ENCODE peak calls at places on chromosomes 16 and 17, in four cellular contexts. One of them, this sample, is unnamed.
A peak's percentile ranks its signal among the peaks of the same experiment; 100 is the strongest.

GRCh38 chr17:64253470-64253869 is 9.6 kb downstream of the TEX2 start:
- DNase-seq in IMR-90: no peak
- DNase-seq in nephron progenitor cell: no peak
- DNase-seq in B cell: no peak
- DNase-seq in this sample: no peak

GRCh38 chr17:16888413-16889087 is 83.4 kb downstream of the TNFRSF13B start:
- DNase-seq in nephron progenitor cell: no peak
- DNase-seq in IMR-90: no peak
- DNase-seq in B cell: no peak
- DNase-seq in this sample: no peak

GRCh38 chr16:87765473-87765775 is 362 bp downstream of the KLHDC4 start:
- DNase-seq in nephron progenitor cell: no peak
- DNase-seq in B cell: no peak
- DNase-seq in IMR-90: peak; percentile 7
- DNase-seq in this sample: peak; percentile 58

GRCh38 chr17:81221842-81222619 is 734 bp downstream of the CEP131 start:
- DNase-seq in IMR-90: no peak
- DNase-seq in nephron progenitor cell: peak; percentile 45
- DNase-seq in B cell: no peak
- DNase-seq in this sample: no peak

GRCh38 chr17:73474370-73474988 is 162.7 kb upstream of the CDC42EP4 start:
- DNase-seq in B cell: no peak
- DNase-seq in IMR-90: peak; percentile 39
- DNase-seq in nephron progenitor cell: no peak
- DNase-seq in this sample: peak; percentile 42

GRCh38 chr17:49513616-49514373 is 18.7 kb downstream of the NGFR start:
- DNase-seq in B cell: no peak
- DNase-seq in nephron progenitor cell: no peak
- DNase-seq in IMR-90: no peak
- DNase-seq in this sample: no peak

GRCh38 chr16:69217433-69217832 is 30.5 kb downstream of the SNTB2 start:
- DNase-seq in IMR-90: peak; percentile 89
- DNase-seq in nephron progenitor cell: no peak
- DNase-seq in B cell: no peak
- DNase-seq in this sample: no peak

GRCh38 chr16:83404261-83404660 is 403.5 kb upstream of the HSBP1 start:
- DNase-seq in B cell: no peak
- DNase-seq in nephron progenitor cell: no peak
- DNase-seq in IMR-90: no peak
- DNase-seq in this sample: no peak

GRCh38 chr17:73211745-73212144 is 18.9 kb downstream of the COG1 start:
- DNase-seq in IMR-90: no peak
- DNase-seq in nephron progenitor cell: no peak
- DNase-seq in B cell: no peak
- DNase-seq in this sample: peak; percentile 85

GRCh38 chr17:78427140-78427539 is 48.7 kb downstream of the PGS1 start:
- DNase-seq in B cell: no peak
- DNase-seq in IMR-90: no peak
- DNase-seq in nephron progenitor cell: no peak
- DNase-seq in this sample: no peak

GRCh38 chr17:76152580-76152979 is 11.5 kb upstream of the FOXJ1 start:
- DNase-seq in nephron progenitor cell: no peak
- DNase-seq in B cell: no peak
- DNase-seq in IMR-90: no peak
- DNase-seq in this sample: no peak

GRCh38 chr17:76154292-76154691 is 13.2 kb upstream of the FOXJ1 start:
- DNase-seq in IMR-90: peak; percentile 10
- DNase-seq in nephron progenitor cell: no peak
- DNase-seq in B cell: no peak
- DNase-seq in this sample: no peak

GRCh38 chr17:76154935-76155845 is 14.1 kb upstream of the FOXJ1 start:
- DNase-seq in IMR-90: no peak
- DNase-seq in nephron progenitor cell: no peak
- DNase-seq in B cell: no peak
- DNase-seq in this sample: no peak

GRCh38 chr17:76153202-76153601 is 12.2 kb upstream of the FOXJ1 start:
- DNase-seq in B cell: no peak
- DNase-seq in IMR-90: no peak
- DNase-seq in nephron progenitor cell: no peak
- DNase-seq in this sample: no peak

GRCh38 chr17:76153640-76154039 is 12.6 kb upstream of the FOXJ1 start:
- DNase-seq in B cell: no peak
- DNase-seq in nephron progenitor cell: no peak
- DNase-seq in IMR-90: peak; percentile 12
- DNase-seq in this sample: no peak
- TF ChIP-seq CTCF in B cell: no peak
- TF ChIP-seq CTCF in nephron progenitor cell: no peak
- TF ChIP-seq CTCF in IMR-90: peak; percentile 34
- TF ChIP-seq CTCF in this sample: no peak

DNA sequence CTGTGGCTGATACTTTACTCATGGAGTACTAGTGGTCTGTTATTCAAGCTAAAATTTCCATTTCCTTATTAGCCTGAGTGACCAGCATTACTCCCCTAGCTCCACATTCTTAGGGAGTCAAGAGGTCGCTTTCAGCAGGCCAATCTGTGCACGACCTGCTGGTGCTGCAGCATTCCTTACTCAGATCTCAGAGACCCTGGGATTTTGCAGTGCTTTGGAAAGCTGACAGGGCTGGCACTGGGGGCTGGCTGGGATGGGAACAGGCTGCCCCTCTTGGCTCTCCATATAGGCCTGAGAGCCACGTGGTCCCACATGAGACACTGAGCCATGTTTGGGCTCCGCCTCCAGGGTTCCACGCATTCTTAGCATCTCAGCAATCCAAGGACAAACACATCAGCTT is 254.7 kb upstream of the CACNG5 start:
- DNase-seq in IMR-90: peak; percentile 76
- DNase-seq in B cell: no peak
- DNase-seq in nephron progenitor cell: peak; percentile 43
- DNase-seq in this sample: no peak
- TF ChIP-seq CTCF in IMR-90: no peak
- TF ChIP-seq CTCF in B cell: no peak
- TF ChIP-seq CTCF in nephron progenitor cell: no peak
- TF ChIP-seq CTCF in this sample: no peak

GRCh38 chr17:35596530-35597233 is 9.6 kb downstream of the AP2B1 start:
- DNase-seq in nephron progenitor cell: peak; percentile 27
- DNase-seq in B cell: no peak
- DNase-seq in IMR-90: no peak
- DNase-seq in this sample: no peak
- TF ChIP-seq CTCF in nephron progenitor cell: peak; percentile 18
- TF ChIP-seq CTCF in B cell: no peak
- TF ChIP-seq CTCF in IMR-90: no peak
- TF ChIP-seq CTCF in this sample: no peak

DNA sequence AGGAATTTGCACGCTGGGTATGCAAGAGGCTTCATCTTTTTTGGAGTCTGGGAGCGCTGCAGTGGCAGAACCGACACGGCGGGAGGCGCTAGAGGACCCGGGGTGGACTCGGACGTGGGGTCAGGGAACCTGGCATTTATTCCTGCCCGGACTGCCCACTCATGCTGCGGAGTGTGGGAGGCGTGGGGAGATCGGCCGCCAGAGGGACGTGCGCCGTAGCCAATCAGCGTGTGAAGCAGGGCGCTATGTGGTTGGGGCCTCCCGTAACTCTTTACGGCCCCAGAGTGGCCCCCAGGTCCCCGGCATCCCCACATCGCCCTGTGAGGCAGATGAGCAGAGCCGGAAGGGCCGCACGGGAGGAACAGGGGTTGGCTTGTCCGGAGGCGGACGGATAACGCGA is 11.2 kb downstream of the FLYWCH2 start:
- DNase-seq in B cell: no peak
- DNase-seq in nephron progenitor cell: no peak
- DNase-seq in IMR-90: no peak
- DNase-seq in this sample: no peak
- TF ChIP-seq CTCF in B cell: no peak
- TF ChIP-seq CTCF in nephron progenitor cell: no peak
- TF ChIP-seq CTCF in IMR-90: no peak
- TF ChIP-seq CTCF in this sample: no peak

GRCh38 chr17:74686761-74687160 is 26.0 kb downstream of the CD300LF start:
- DNase-seq in IMR-90: no peak
- DNase-seq in nephron progenitor cell: no peak
- DNase-seq in B cell: no peak
- DNase-seq in this sample: no peak
- TF ChIP-seq CTCF in IMR-90: no peak
- TF ChIP-seq CTCF in nephron progenitor cell: no peak
- TF ChIP-seq CTCF in B cell: no peak
- TF ChIP-seq CTCF in this sample: no peak

GRCh38 chr16:2096853-2097620 is 38.7 kb downstream of the PKD1 start:
- DNase-seq in B cell: no peak
- DNase-seq in nephron progenitor cell: no peak
- DNase-seq in IMR-90: no peak
- DNase-seq in this sample: no peak

GRCh38 chr16:2102471-2102870 is 33.2 kb downstream of the PKD1 start:
- DNase-seq in B cell: no peak
- DNase-seq in IMR-90: no peak
- DNase-seq in nephron progenitor cell: no peak
- DNase-seq in this sample: no peak
- TF ChIP-seq CTCF in B cell: no peak
- TF ChIP-seq CTCF in IMR-90: no peak
- TF ChIP-seq CTCF in nephron progenitor cell: no peak
- TF ChIP-seq CTCF in this sample: no peak

GRCh38 chr17:77345260-77345910 is 204.6 kb downstream of the SEC14L1 start:
- DNase-seq in nephron progenitor cell: no peak
- DNase-seq in IMR-90: no peak
- DNase-seq in B cell: no peak
- DNase-seq in this sample: no peak
- TF ChIP-seq CTCF in nephron progenitor cell: no peak
- TF ChIP-seq CTCF in IMR-90: no peak
- TF ChIP-seq CTCF in B cell: no peak
- TF ChIP-seq CTCF in this sample: no peak

GRCh38 chr17:10117581-10118001 is 80.8 kb downstream of the GAS7 start:
- DNase-seq in nephron progenitor cell: no peak
- DNase-seq in B cell: no peak
- DNase-seq in IMR-90: peak; percentile 26
- DNase-seq in this sample: peak; percentile 14
- TF ChIP-seq CTCF in nephron progenitor cell: no peak
- TF ChIP-seq CTCF in B cell: no peak
- TF ChIP-seq CTCF in IMR-90: peak; percentile 20
- TF ChIP-seq CTCF in this sample: no peak

GRCh38 chr16:85894266-85894665 is 4.7 kb upstream of the IRF8 start:
- DNase-seq in IMR-90: no peak
- DNase-seq in B cell: no peak
- DNase-seq in nephron progenitor cell: no peak
- DNase-seq in this sample: peak; percentile 63
- TF ChIP-seq CTCF in IMR-90: no peak
- TF ChIP-seq CTCF in B cell: peak; percentile 36
- TF ChIP-seq CTCF in nephron progenitor cell: no peak
- TF ChIP-seq CTCF in this sample: peak; percentile 22